ENCODE peak calls at places on chromosomes 4 and X, in seven cellular contexts. P is GM23248, H is fibroblast of mammary gland, J is AG09309, Q is epithelial cell of esophagus, S is left ventricle myocardium superior, T is sciatic nerve. R is an unnamed sample.
A peak's percentile ranks its signal among the peaks of the same experiment; 100 is the strongest.

GRCh38 chr4:88765729-88766128 is 68.1 kb upstream of the NAP1L5 start:
- DNase-seq in P (peak; percentile 89), H (peak; percentile 85), J (peak; percentile 61), Q (peak; percentile 78), S (peak; percentile 79), T (no peak), R (peak; percentile 60)

GRCh38 chr4:124810814-124811213 is 98.3 kb upstream of the ANKRD50 start:
- DNase-seq in P (no peak), H (no peak), J (no peak), Q (no peak), S (no peak), T (no peak), R (peak; percentile 16)

GRCh38 chrX:9555354-9555753 is 90.5 kb downstream of the TBL1X start:
- DNase-seq in P (peak; percentile 8), H (peak; percentile 21), J (no peak), Q (peak; percentile 18), S (no peak), T (no peak), R (no peak)

GRCh38 chrX:72492499-72492898 is 80.1 kb downstream of the HDAC8 start:
- DNase-seq in P (no peak), H (no peak), J (no peak), Q (no peak), S (no peak), T (no peak), R (no peak)

GRCh38 chr4:71941001-71941400 is 90.8 kb upstream of the NPFFR2 start:
- DNase-seq in P (peak; percentile 51), H (peak; percentile 15), J (no peak), Q (peak; percentile 48), S (no peak), T (no peak), R (peak; percentile 4)

GRCh38 chrX:40177942-40178715 is 80.4 kb upstream of the BCOR start:
- DNase-seq in P (no peak), H (no peak), J (no peak), Q (no peak), S (no peak), T (no peak), R (no peak)

GRCh38 chrX:132676561-132677186 is 187.8 kb upstream of the MBNL3 start:
- DNase-seq in P (no peak), H (no peak), J (no peak), Q (peak; percentile 4), S (no peak), T (no peak), R (no peak)

GRCh38 chr4:20313237-20314030 is 61.7 kb downstream of the SLIT2 start:
- DNase-seq in P (no peak), H (no peak), J (no peak), Q (no peak), S (peak; percentile 23), T (no peak), R (no peak)

GRCh38 chr4:61923179-61923578 is 723.1 kb downstream of the ADGRL3 start:
- DNase-seq in P (no peak), H (no peak), J (no peak), Q (peak; percentile 17), S (no peak), T (no peak), R (no peak)